ENCODE peak calls at places on chromosomes 2 and 18, in five cellular contexts. L, M, Z, P and C are unnamed samples.

GRCh38 chr2:95316466-95317122 is 19.4 kb downstream of the KCNIP3 start:
- DNase-seq in L (peak), M (no peak), Z (no peak), P (no peak), C (no peak)

GRCh38 chr2:109382946-109383345 is 230.8 kb downstream of the SEPTIN10 start:
- DNase-seq in L (peak), M (no peak), Z (peak), P (no peak), C (no peak)

GRCh38 chr2:223121317-223121716 is 69.3 kb downstream of the KCNE4 start:
- DNase-seq in L (no peak), M (no peak), Z (no peak), P (no peak), C (no peak)

GRCh38 chr2:186309901-186310300 is 176.2 kb upstream of the ZC3H15 start:
- DNase-seq in L (peak), M (no peak), Z (no peak), P (no peak), C (peak)

GRCh38 chr2:88638743-88639142 is 11.5 kb upstream of the EIF2AK3 start:
- DNase-seq in L (no peak), M (no peak), Z (no peak), P (no peak), C (no peak)

GRCh38 chr2:96800762-96801463 is 15.2 kb upstream of the CNNM3 start:
- DNase-seq in L (no peak), M (peak), Z (peak), P (peak), C (no peak)

GRCh38 chr18:65287642-65288041 is 463.2 kb upstream of the CDH7 start:
- DNase-seq in L (no peak), M (no peak), Z (no peak), P (no peak), C (no peak)

GRCh38 chr18:6819332-6819731 is 89.8 kb downstream of the ARHGAP28 start:
- DNase-seq in L (no peak), M (no peak), Z (no peak), P (no peak), C (no peak)

GRCh38 chr2:179240481-179241451 is 23.9 kb downstream of the SESTD1 start:
- DNase-seq in L (no peak), M (peak), Z (no peak), P (no peak), C (no peak)

GRCh38 chr2:162199913-162200312 is 43.3 kb downstream of the FAP start:
- DNase-seq in L (no peak), M (no peak), Z (no peak), P (no peak), C (no peak)

DNA sequence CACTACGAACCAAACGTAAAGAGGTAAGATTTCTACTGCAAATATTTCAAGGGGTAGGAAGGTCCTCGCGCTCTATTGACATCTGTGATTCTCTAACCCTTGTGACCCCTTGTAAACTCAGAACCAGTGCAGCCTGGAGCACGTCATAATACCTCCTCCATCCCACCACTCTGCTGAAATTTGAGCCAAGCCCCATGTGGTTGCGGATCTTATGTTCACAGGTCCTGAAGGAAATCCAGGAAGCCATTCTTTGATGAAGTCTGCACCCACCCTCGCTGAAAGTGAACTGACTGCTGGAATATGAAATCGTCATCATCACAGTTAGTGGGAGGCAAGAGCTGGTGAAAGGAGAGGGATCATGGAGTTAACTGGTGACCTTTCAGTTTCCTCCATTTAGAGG is 21.7 kb downstream of the ZEB2 start:
- DNase-seq in L (no peak), M (no peak), Z (no peak), P (no peak), C (no peak)
- TF ChIP-seq CTCF in L (no peak), M (no peak), Z (no peak), P (no peak), C (no peak)

GRCh38 chr2:16322308-16323130 is 343.1 kb downstream of the CYRIA start:
- DNase-seq in L (no peak), M (no peak), Z (no peak), P (no peak), C (no peak)

GRCh38 chr2:16323551-16324543 is 341.8 kb downstream of the CYRIA start:
- DNase-seq in L (no peak), M (no peak), Z (no peak), P (no peak), C (no peak)

GRCh38 chr2:16321872-16322271 is 343.8 kb downstream of the CYRIA start:
- DNase-seq in L (no peak), M (peak), Z (no peak), P (no peak), C (no peak)

GRCh38 chr2:16324544-16324937 is 341.1 kb downstream of the CYRIA start:
- DNase-seq in L (no peak), M (no peak), Z (no peak), P (no peak), C (no peak)

DNA sequence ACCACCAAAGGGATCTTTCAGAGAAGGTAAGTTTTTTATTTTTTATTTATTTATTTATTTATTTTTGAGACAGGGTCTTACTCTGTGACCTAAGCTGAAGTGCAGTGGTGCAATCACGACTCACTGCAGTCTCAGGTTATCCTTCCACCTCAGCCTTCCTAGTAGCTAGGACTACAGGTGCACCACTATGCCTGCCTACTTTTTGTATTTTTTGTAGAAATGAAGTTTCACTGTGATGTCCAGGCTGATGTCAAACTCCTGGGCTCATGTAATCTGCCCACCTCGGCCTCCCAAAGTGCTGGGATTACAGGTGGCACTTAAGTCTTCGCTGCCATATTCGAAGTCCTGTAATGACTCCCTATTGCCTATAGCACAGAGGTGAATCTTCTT is 342.5 kb downstream of the CYRIA start:
- DNase-seq in L (no peak), M (no peak), Z (no peak), P (no peak), C (no peak)
- TF ChIP-seq CTCF in L (no peak), M (no peak), Z (no peak), P (no peak), C (no peak)

GRCh38 chr2:46278952-46279351 is 18.3 kb upstream of the EPAS1 start:
- DNase-seq in L (no peak), M (no peak), Z (no peak), P (no peak), C (no peak)

GRCh38 chr2:46275995-46276394 is 21.2 kb upstream of the EPAS1 start:
- DNase-seq in L (no peak), M (no peak), Z (peak), P (no peak), C (no peak)

GRCh38 chr2:46273919-46274318 is 23.3 kb upstream of the EPAS1 start:
- DNase-seq in L (no peak), M (no peak), Z (no peak), P (no peak), C (no peak)

GRCh38 chr2:46277470-46278190 is 19.6 kb upstream of the EPAS1 start:
- DNase-seq in L (no peak), M (no peak), Z (no peak), P (no peak), C (no peak)

GRCh38 chr2:46276652-46277051 is 20.6 kb upstream of the EPAS1 start:
- DNase-seq in L (no peak), M (no peak), Z (no peak), P (no peak), C (no peak)
- TF ChIP-seq CTCF in L (peak), M (no peak), Z (peak), P (no peak), C (peak)

DNA sequence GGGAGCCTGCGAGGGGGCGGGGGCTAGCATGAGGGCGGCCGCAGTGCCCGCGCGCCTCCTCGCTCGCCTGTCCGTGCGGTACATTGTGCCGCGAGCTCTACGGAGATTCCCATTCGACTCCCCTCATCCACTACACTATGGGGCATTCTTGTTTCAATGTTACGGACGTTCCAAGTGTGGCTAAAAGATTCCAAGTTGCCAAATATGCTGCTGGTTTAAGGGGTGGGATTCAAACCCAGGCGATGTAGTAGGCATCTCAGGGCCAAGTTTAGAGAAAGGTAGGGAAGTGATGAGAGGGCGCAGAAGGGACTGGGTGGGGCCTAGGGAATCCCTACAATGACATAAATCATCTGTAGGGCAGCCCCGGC is 10.0 kb upstream of the CRYBA2 start:
- DNase-seq in L (no peak), M (no peak), Z (no peak), P (peak), C (no peak)
- TF ChIP-seq CTCF in L (no peak), M (no peak), Z (no peak), P (no peak), C (no peak)

GRCh38 chr2:176093145-176093888 is 796 bp downstream of the HOXD13 start:
- DNase-seq in L (no peak), M (no peak), Z (no peak), P (no peak), C (no peak)
- TF ChIP-seq CTCF in L (no peak), M (no peak), Z (no peak), P (no peak), C (no peak)